ENCODE peak calls at places on chromosome 21, in eight cellular contexts. M is ascending aorta, O is thyroid gland, B is fibroblast of lung, A is thoracic aorta, E is pancreas, J is cardiac muscle cell, I is MM.1S. Z is an unnamed sample. For H3K27me3, the result is how much of the 10 kb centered on the place peaks cover.

GRCh38 chr21:27674037-27674436 is 707.1 kb upstream of the ADAMTS5 start:
- DNase-seq in I (no peak), B (peak), E (no peak), A (no peak), O (no peak), J (no peak), M (no peak), Z (no peak)

GRCh38 chr21:26965567-26966359 is 1.1 kb downstream of the ADAMTS5 start:
- DNase-seq in B (peak), M (no peak), I (no peak), O (peak), A (no peak), J (peak), E (peak), Z (peak)

GRCh38 chr21:9008636-9009035 is 1512.7 kb upstream of the TPTE start:
- DNase-seq in J (no peak), B (no peak), E (no peak), I (no peak), A (no peak), M (no peak), O (no peak), Z (no peak)

GRCh38 chr21:46078984-46079356 is 18.9 kb upstream of the COL6A2 start:
- DNase-seq in O (no peak), J (no peak), B (no peak), I (no peak), M (no peak), E (no peak), A (no peak), Z (no peak)

GRCh38 chr21:31490471-31490870 is 146.4 kb upstream of the TIAM1 start:
- DNase-seq in M (no peak), E (no peak), A (no peak), O (no peak), B (no peak), I (no peak), J (no peak), Z (no peak)

GRCh38 chr21:39330001-39330400 is 16.6 kb upstream of the BRWD1 start:
- DNase-seq in A (no peak), J (no peak), E (no peak), M (no peak), B (no peak), O (no peak), I (no peak), Z (no peak)

GRCh38 chr21:20814090-20814489 is 184.1 kb upstream of the NCAM2 start:
- DNase-seq in J (no peak), I (no peak), O (no peak), B (no peak), M (no peak), E (no peak), A (no peak), Z (no peak)

GRCh38 chr21:35508389-35508888 is 459.3 kb upstream of the RUNX1 start:
- DNase-seq in O (peak), I (no peak), A (peak), E (no peak), B (peak), J (no peak), M (peak), Z (peak)

GRCh38 chr21:39660596-39660995 is 47.9 kb downstream of the B3GALT5 start:
- DNase-seq in B (peak), J (no peak), A (no peak), I (no peak), M (no peak), E (no peak), O (no peak), Z (no peak)

GRCh38 chr21:35628331-35628730 is 432.0 kb downstream of the SETD4 start:
- DNase-seq in M (no peak), E (no peak), J (no peak), B (no peak), A (no peak), O (no peak), I (no peak), Z (no peak)

GRCh38 chr21:46057111-46057709 is 40.7 kb upstream of the COL6A2 start:
- DNase-seq in J (no peak), B (no peak), A (no peak), E (peak), I (no peak), M (no peak), O (no peak), Z (peak)

GRCh38 chr21:35547946-35548774 is 499.1 kb upstream of the RUNX1 start:
- DNase-seq in I (no peak), J (no peak), A (no peak), B (no peak), O (no peak), E (no peak), M (no peak), Z (no peak)

GRCh38 chr21:26437326-26438009 is 135.6 kb downstream of the CYYR1 start:
- DNase-seq in J (no peak), E (no peak), A (no peak), I (no peak), O (no peak), B (peak), M (no peak), Z (no peak)

GRCh38 chr21:14259669-14260458 is 43.9 kb downstream of the RBM11 start:
- DNase-seq in A (no peak), I (peak), B (peak), O (no peak), J (peak), E (no peak), M (no peak), Z (no peak)

GRCh38 chr21:45021428-45022347 is 52.7 kb upstream of the ADARB1 start:
- DNase-seq in O (no peak), B (no peak), E (peak), J (no peak), M (peak), I (no peak), A (no peak), Z (no peak)

GRCh38 chr21:45020629-45021427 is 53.6 kb upstream of the ADARB1 start:
- DNase-seq in A (no peak), I (no peak), O (no peak), J (no peak), E (peak), B (no peak), M (peak), Z (no peak)

GRCh38 chr21:45019076-45019886 is 55.1 kb upstream of the ADARB1 start:
- DNase-seq in O (no peak), I (no peak), A (no peak), J (no peak), B (peak), E (peak), M (peak), Z (no peak)

GRCh38 chr21:45018131-45019075 is 56.0 kb upstream of the ADARB1 start:
- DNase-seq in J (no peak), O (no peak), B (no peak), M (no peak), A (no peak), E (peak), I (no peak), Z (peak)

DNA sequence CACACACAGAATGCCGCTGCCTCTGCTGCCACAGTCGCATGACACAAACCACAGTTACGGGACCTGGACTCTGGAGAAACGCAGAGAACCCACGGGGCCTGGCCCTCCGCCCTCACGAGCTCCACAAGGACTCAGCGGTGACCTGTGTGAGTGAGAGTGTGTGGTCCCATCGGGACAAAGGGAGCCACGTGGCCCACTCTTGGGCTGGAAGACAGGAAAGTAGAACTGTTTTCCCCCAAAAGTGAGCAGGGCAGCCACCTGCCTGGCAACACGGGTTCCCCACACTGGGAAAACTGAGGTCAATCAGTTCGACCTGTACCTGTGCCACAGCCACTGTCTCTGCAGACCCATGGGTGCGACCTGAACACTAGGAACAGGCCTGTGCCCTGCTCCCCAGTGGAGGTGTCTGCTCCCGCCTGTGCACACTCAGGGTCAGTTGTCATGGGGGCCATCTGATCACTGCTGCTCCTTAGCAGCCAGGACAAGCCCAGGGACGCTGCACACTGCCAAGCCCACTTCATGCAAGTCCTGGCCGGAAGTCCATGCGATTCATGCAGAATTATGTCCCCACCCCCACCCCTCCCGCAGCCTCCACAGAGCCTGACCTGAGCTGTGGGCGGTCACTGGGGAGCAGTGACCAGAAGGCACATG is 54.4 kb upstream of the ADARB1 start:
- DNase-seq in M (peak), B (no peak), E (peak), O (no peak), A (no peak), I (no peak), J (no peak), Z (peak)
- H3K27ac ChIP-seq in M (peak), B (no peak), E (no peak), O (no peak), A (peak), I (no peak), J (no peak), Z (no peak)

GRCh38 chr21:34091607-34092006 is 18.2 kb downstream of the MRPS6 start:
- DNase-seq in J (no peak), O (no peak), A (no peak), M (no peak), I (no peak), E (no peak), B (no peak), Z (no peak)
- TF ChIP-seq CTCF in J (peak), O (peak), A (peak), M (peak), I (peak), E (no peak), B (peak), Z (peak)

GRCh38 chr21:37435120-37435519 is 68.5 kb downstream of the DYRK1A start:
- DNase-seq in J (peak), A (no peak), B (peak), I (no peak), O (no peak), E (no peak), M (peak), Z (peak)
- H3K27me3 ChIP-seq in J (under half), A (under half), B (under half), I (under half), O (under half), E (under half), M (under half), Z (under half)

DNA sequence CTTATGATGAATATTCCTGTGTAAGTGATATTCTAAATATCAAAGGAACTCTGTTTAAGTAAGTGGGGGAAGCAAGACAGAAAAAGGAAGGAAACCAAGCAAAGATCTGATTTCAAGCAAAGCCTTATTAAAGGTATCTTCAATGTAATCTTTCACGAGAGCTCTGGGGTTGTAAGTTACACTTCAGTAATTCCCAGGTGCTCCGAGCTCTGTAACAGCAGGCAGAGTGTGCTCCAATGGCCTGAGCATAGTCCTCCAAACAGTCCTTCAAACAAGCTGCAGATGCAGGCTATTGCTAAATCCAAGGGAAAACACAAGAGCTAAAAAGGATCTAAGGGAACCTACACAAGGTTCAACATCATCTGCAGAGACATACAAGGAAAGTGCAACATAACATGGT is 949.7 kb upstream of the TMPRSS15 start:
- DNase-seq in O (no peak), J (peak), I (no peak), B (no peak), E (no peak), M (no peak), A (no peak), Z (no peak)
- H3K27ac ChIP-seq in O (no peak), J (no peak), I (no peak), B (no peak), E (no peak), M (no peak), A (no peak), Z (no peak)

DNA sequence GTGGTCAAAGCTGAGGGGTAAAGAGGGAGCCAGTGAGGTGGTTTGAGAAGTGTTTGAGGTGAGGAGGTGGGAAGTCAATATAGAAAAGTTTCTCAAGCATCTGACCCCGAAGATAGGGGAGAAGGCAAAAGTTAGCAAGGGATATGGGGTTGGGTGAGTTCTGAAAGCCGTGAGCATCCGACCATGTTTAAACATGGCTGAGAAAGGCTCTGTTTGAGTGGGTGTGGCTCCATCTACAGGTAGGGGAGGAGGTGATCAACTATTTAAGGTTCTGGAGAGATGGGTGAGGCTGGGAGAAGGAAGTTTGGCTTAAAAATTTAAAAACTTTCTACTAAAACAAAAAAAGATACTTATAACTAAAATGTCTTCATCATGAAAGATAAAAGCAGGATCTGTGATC is 273.8 kb downstream of the KCNJ6 start:
- DNase-seq in O (peak), J (peak), E (no peak), A (no peak), M (no peak), I (peak), B (no peak), Z (no peak)
- TF ChIP-seq CTCF in O (peak), J (no peak), E (no peak), A (no peak), M (no peak), I (peak), B (no peak), Z (no peak)

GRCh38 chr21:33185852-33186251 is 43.9 kb upstream of the IFNAR2 start:
- DNase-seq in I (no peak), M (no peak), E (no peak), O (no peak), J (no peak), A (no peak), B (no peak), Z (no peak)
- H3K27me3 ChIP-seq in I (under half), M (under half), E (under half), O (under half), J (under half), A (under half), B (under half), Z (under half)

DNA sequence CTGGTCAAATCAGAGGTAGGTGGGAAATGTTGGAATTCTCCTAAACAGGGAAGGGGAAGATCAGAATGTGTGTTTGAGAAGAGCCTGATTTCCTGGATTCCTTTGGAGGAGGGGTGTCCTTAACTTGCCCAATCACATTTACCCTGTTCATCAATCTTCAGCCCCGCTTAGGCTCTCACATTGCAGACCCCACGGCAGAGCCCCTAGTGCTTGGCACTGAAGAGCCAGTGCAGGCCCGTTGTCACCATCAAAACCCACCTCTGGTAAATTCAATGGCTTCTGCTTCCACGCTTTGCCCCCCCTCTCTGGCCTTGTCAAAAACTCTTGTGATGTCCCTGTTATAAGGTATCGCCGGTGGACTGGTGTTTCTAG is 2.3 kb downstream of the AGPAT3 start:
- DNase-seq in I (no peak), J (no peak), B (no peak), M (no peak), A (no peak), E (no peak), O (no peak), Z (no peak)
- H3K27ac ChIP-seq in I (peak), J (no peak), B (no peak), M (no peak), A (no peak), E (peak), O (peak), Z (peak)

GRCh38 chr21:15557925-15558324 is 171.9 kb upstream of the USP25 start:
- DNase-seq in E (no peak), O (no peak), A (no peak), B (no peak), J (no peak), I (peak), M (no peak), Z (no peak)

GRCh38 chr21:15549671-15550070 is 180.1 kb upstream of the USP25 start:
- DNase-seq in I (no peak), J (no peak), O (no peak), A (no peak), E (no peak), M (no peak), B (peak), Z (no peak)

GRCh38 chr21:15558884-15559283 is 170.9 kb upstream of the USP25 start:
- DNase-seq in I (no peak), B (no peak), A (no peak), M (no peak), O (no peak), J (no peak), E (no peak), Z (no peak)

GRCh38 chr21:15552914-15553491 is 176.8 kb upstream of the USP25 start:
- DNase-seq in I (no peak), E (no peak), M (no peak), O (no peak), J (no peak), A (no peak), B (peak), Z (no peak)
- TF ChIP-seq CTCF in I (peak), E (no peak), M (no peak), O (no peak), J (peak), A (no peak), B (peak), Z (peak)

GRCh38 chr21:41979335-41979734 is 25.5 kb upstream of the C2CD2 start:
- DNase-seq in M (no peak), A (no peak), J (no peak), I (peak), O (no peak), B (no peak), E (no peak), Z (no peak)

GRCh38 chr21:41975391-41976272 is 21.8 kb upstream of the C2CD2 start:
- DNase-seq in E (no peak), I (no peak), O (no peak), A (no peak), B (no peak), J (peak), M (no peak), Z (no peak)

GRCh38 chr21:41976611-41977010 is 22.8 kb upstream of the C2CD2 start:
- DNase-seq in I (no peak), A (no peak), E (no peak), B (no peak), M (no peak), O (no peak), J (no peak), Z (no peak)

GRCh38 chr21:41979751-41980369 is 26.0 kb upstream of the C2CD2 start:
- DNase-seq in J (no peak), B (no peak), E (no peak), M (no peak), A (no peak), I (no peak), O (no peak), Z (no peak)

DNA sequence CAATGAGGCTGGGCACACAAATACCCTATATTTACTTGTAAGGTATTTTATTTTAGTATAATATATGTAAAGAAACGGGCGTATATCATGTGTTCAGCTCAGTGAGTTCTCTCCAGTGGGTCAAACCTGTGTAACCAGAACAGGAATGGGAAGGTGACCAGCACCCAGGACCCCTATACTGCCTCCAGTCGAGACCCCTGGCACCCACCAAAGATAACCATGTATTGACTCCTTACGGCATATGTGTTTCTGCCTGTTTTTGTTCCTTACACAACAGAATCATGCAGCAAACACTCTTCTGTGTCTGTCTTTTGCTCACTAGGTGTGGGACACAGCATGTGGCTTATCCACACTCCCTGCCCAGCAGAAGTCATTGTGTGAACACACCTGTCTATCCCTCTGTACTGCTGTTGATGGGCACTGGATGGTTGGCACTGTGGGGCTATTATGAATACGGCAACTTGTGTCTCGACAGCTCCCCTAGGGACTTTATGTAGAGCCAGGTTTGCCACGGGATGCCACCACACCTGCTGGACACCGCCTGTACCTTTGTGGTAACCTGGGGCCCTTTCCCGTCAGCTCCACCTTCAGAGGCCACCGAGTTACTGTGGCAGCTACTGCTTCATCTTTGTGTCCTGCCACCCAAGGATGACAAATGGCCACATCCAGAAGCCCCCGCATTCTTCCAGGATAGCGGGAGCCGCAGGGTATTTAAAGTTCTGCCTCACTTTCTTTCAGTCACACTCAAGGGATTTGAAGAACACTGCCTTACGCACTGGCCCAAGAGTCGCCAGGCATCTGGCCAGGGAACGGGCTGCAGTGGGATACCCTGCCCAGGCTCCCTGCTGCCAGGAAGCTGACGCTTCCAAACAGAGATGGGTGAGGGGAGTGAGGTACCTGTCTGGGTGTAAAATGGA is 23.5 kb upstream of the C2CD2 start:
- DNase-seq in J (no peak), M (no peak), I (no peak), B (no peak), A (no peak), E (no peak), O (no peak), Z (no peak)
- H3K27me3 ChIP-seq in J (under half), M (under half), I (under half), B (under half), A (under half), E (under half), O (under half), Z (under half)